ENCODE peak calls at places on chromosome X, in five cellular contexts. One of them, this sample, is unnamed.
A peak's percentile ranks its signal among the peaks of the same experiment; 100 is the strongest.

GRCh38 chrX:38561951-38562719 is 793 bp downstream of the TSPAN7 start:
- DNase-seq in brain microvascular endothelial cell: no peak
- DNase-seq in foreskin fibroblast: peak; percentile 3
- DNase-seq in lower lobe of right lung: peak; percentile 44
- DNase-seq in AG09309: no peak
- DNase-seq in this sample: no peak

GRCh38 chrX:119067023-119067739 is 5.6 kb upstream of the CT47C1 start:
- DNase-seq in AG09309: peak; percentile 16
- DNase-seq in brain microvascular endothelial cell: peak; percentile 43
- DNase-seq in foreskin fibroblast: peak; percentile 78
- DNase-seq in lower lobe of right lung: peak; percentile 51
- DNase-seq in this sample: peak; percentile 21

GRCh38 chrX:100695302-100695701 is 36.6 kb downstream of the SYTL4 start:
- DNase-seq in lower lobe of right lung: no peak
- DNase-seq in AG09309: no peak
- DNase-seq in foreskin fibroblast: no peak
- DNase-seq in brain microvascular endothelial cell: no peak
- DNase-seq in this sample: no peak

GRCh38 chrX:97705936-97706335 is 822.2 kb downstream of the RPA4 start:
- DNase-seq in brain microvascular endothelial cell: no peak
- DNase-seq in lower lobe of right lung: no peak
- DNase-seq in foreskin fibroblast: no peak
- DNase-seq in AG09309: peak; percentile 17
- DNase-seq in this sample: no peak

GRCh38 chrX:150197388-150197787 is 165.7 kb upstream of the MAMLD1 start:
- DNase-seq in brain microvascular endothelial cell: no peak
- DNase-seq in AG09309: no peak
- DNase-seq in foreskin fibroblast: no peak
- DNase-seq in lower lobe of right lung: no peak
- DNase-seq in this sample: no peak

GRCh38 chrX:39336709-39337294 is 535.5 kb downstream of the MID1IP1 start:
- DNase-seq in brain microvascular endothelial cell: no peak
- DNase-seq in lower lobe of right lung: no peak
- DNase-seq in foreskin fibroblast: no peak
- DNase-seq in AG09309: no peak
- DNase-seq in this sample: no peak

GRCh38 chrX:131741103-131741581 is 197.3 kb downstream of the OR13H1 start:
- DNase-seq in AG09309: no peak
- DNase-seq in foreskin fibroblast: no peak
- DNase-seq in lower lobe of right lung: no peak
- DNase-seq in brain microvascular endothelial cell: peak; percentile 48
- DNase-seq in this sample: no peak

GRCh38 chrX:39150210-39150609 is 349.0 kb downstream of the MID1IP1 start:
- DNase-seq in AG09309: no peak
- DNase-seq in lower lobe of right lung: no peak
- DNase-seq in brain microvascular endothelial cell: no peak
- DNase-seq in foreskin fibroblast: no peak
- DNase-seq in this sample: no peak

GRCh38 chrX:71994601-71995000 is 84.0 kb downstream of the NHSL2 start:
- DNase-seq in brain microvascular endothelial cell: no peak
- DNase-seq in AG09309: no peak
- DNase-seq in foreskin fibroblast: no peak
- DNase-seq in lower lobe of right lung: no peak
- DNase-seq in this sample: no peak

GRCh38 chrX:50704360-50704759 is 109.6 kb downstream of the SHROOM4 start:
- DNase-seq in brain microvascular endothelial cell: no peak
- DNase-seq in foreskin fibroblast: no peak
- DNase-seq in AG09309: no peak
- DNase-seq in lower lobe of right lung: no peak
- DNase-seq in this sample: no peak

GRCh38 chrX:31658360-31658759 is 586.5 kb upstream of the FTHL17 start:
- DNase-seq in brain microvascular endothelial cell: no peak
- DNase-seq in foreskin fibroblast: peak; percentile 20
- DNase-seq in lower lobe of right lung: no peak
- DNase-seq in AG09309: peak; percentile 7
- DNase-seq in this sample: no peak

GRCh38 chrX:95058815-95059214 is 1384.8 kb downstream of the FAM133A start:
- DNase-seq in foreskin fibroblast: peak; percentile 57
- DNase-seq in AG09309: peak; percentile 33
- DNase-seq in lower lobe of right lung: no peak
- DNase-seq in brain microvascular endothelial cell: no peak
- DNase-seq in this sample: no peak

GRCh38 chrX:110015027-110015426 is 12.1 kb downstream of the TMEM164 start:
- DNase-seq in foreskin fibroblast: no peak
- DNase-seq in AG09309: no peak
- DNase-seq in brain microvascular endothelial cell: no peak
- DNase-seq in lower lobe of right lung: no peak
- DNase-seq in this sample: no peak

GRCh38 chrX:17007134-17007768 is 60.8 kb downstream of the REPS2 start:
- DNase-seq in foreskin fibroblast: peak; percentile 43
- DNase-seq in brain microvascular endothelial cell: no peak
- DNase-seq in lower lobe of right lung: no peak
- DNase-seq in AG09309: no peak
- DNase-seq in this sample: no peak

GRCh38 chrX:109475174-109475891 is 6.6 kb downstream of the GUCY2F start:
- DNase-seq in brain microvascular endothelial cell: peak; percentile 53
- DNase-seq in foreskin fibroblast: peak; percentile 74
- DNase-seq in AG09309: no peak
- DNase-seq in lower lobe of right lung: no peak
- DNase-seq in this sample: no peak

GRCh38 chrX:29229802-29230201 is 642.6 kb downstream of the IL1RAPL1 start:
- DNase-seq in brain microvascular endothelial cell: no peak
- DNase-seq in lower lobe of right lung: no peak
- DNase-seq in AG09309: no peak
- DNase-seq in foreskin fibroblast: peak; percentile 13
- DNase-seq in this sample: no peak

GRCh38 chrX:29233592-29234179 is 646.4 kb downstream of the IL1RAPL1 start:
- DNase-seq in foreskin fibroblast: no peak
- DNase-seq in AG09309: no peak
- DNase-seq in lower lobe of right lung: peak; percentile 36
- DNase-seq in brain microvascular endothelial cell: no peak
- DNase-seq in this sample: no peak

DNA sequence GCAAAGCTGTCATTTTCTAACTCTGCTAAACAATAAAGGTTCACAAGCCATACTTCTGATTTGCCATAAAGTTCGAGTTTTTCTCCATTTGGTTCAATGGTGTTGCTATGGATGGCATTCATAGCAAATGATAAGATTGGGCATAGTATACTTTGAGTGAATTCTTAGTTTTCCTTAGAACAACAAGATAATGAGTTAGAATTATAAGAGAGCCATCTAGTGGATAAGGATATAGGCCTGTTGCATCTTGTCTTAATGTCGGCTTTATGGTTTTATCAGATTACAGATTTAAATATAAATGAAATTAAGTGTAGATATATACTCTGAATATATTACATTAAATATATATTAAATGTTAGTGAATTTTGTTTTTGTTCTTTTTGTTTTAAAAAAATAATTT is 644.6 kb downstream of the IL1RAPL1 start:
- DNase-seq in AG09309: no peak
- DNase-seq in lower lobe of right lung: no peak
- DNase-seq in brain microvascular endothelial cell: no peak
- DNase-seq in foreskin fibroblast: peak; percentile 2
- DNase-seq in this sample: no peak
- TF ChIP-seq CTCF in AG09309: no peak
- TF ChIP-seq CTCF in lower lobe of right lung: no peak
- TF ChIP-seq CTCF in brain microvascular endothelial cell: peak; percentile 18
- TF ChIP-seq CTCF in foreskin fibroblast: peak; percentile 14
- TF ChIP-seq CTCF in this sample: peak; percentile 4

DNA sequence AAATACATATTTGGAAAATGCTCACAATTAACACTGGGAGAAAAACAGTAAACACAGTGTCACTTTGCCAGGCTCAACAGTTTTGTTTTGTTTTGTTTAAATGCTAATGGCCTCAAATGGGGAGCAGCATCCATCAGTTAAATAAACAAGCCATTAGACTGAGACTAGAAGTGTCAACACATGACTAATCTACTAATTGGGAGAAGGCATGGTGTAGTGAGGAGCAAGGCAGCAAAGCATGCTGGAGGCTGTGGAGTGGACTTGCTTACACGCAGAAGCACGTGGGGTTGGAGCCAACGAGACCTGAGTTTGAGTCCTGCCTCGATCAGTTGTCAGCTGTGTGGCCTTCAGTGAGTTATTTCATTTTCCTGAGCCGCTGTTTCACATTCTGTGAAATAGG is 29.0 kb downstream of the UTP14A start:
- DNase-seq in brain microvascular endothelial cell: no peak
- DNase-seq in AG09309: no peak
- DNase-seq in foreskin fibroblast: no peak
- DNase-seq in lower lobe of right lung: no peak
- DNase-seq in this sample: no peak
- H3K4me3 ChIP-seq in brain microvascular endothelial cell: no peak overlapping the region
- H3K4me3 ChIP-seq in AG09309: no peak overlapping the region
- H3K4me3 ChIP-seq in foreskin fibroblast: no peak overlapping the region
- H3K4me3 ChIP-seq in lower lobe of right lung: no peak overlapping the region
- H3K4me3 ChIP-seq in this sample: no peak overlapping the region

GRCh38 chrX:54807524-54808108 is at the start of gene MAGED2:
- DNase-seq in brain microvascular endothelial cell: no peak
- DNase-seq in lower lobe of right lung: no peak
- DNase-seq in foreskin fibroblast: peak; percentile 55
- DNase-seq in AG09309: no peak
- DNase-seq in this sample: no peak
- TF ChIP-seq CTCF in brain microvascular endothelial cell: no peak
- TF ChIP-seq CTCF in lower lobe of right lung: no peak
- TF ChIP-seq CTCF in foreskin fibroblast: no peak
- TF ChIP-seq CTCF in AG09309: no peak
- TF ChIP-seq CTCF in this sample: no peak

DNA sequence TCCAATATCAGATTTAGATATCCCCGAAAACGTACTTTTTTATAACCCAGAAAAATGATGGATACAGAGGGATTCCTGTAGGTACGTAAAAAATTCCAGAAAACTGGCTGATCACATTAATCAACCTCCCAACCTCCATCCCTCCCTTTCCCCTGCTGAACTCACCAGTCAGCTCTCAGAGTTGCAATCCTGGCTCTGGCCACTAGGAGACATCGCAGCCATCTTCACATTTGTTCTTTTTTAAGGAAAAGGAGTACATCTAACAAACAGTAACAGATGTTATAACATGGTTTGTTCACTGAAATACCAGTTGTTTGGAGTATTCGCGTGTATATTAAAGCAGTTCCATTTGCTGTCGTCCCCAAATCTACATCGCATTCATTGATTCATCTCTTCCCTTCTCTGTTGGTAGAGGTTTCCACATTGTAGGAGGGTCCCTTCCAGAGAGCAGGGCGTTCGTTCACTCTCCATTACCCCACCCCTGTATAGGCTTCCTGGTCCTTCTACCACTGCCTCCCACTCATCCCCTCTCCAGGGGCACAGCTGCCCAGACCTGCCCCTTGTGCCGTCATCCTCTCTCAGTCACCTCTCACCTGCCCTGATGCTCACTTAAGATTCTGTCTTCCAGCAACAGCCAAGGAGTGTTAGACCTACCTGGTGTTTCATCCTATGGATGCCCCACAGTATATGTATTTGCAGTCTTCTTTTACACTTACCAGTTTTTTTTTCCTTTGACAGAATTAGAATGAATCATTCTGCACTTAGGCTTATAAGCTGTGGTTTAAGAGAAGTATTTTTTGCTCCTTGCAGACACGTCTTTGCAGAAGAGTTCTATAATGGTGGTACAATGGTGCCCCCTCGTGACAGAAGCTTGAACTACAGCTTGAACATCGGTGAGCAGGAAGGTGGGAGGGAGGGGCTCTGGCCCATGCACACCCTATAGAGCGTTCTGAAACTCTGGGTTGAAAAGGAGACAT is 36.8 kb upstream of the RAB40AL start:
- DNase-seq in lower lobe of right lung: peak; percentile 47
- DNase-seq in AG09309: peak; percentile 45
- DNase-seq in foreskin fibroblast: peak; percentile 76
- DNase-seq in brain microvascular endothelial cell: peak; percentile 80
- DNase-seq in this sample: peak; percentile 21
- H3K4me3 ChIP-seq in lower lobe of right lung: no peak overlapping the region
- H3K4me3 ChIP-seq in AG09309: no peak overlapping the region
- H3K4me3 ChIP-seq in foreskin fibroblast: no peak overlapping the region
- H3K4me3 ChIP-seq in brain microvascular endothelial cell: no peak overlapping the region
- H3K4me3 ChIP-seq in this sample: no peak overlapping the region

GRCh38 chrX:11423949-11424348 is 130.7 kb downstream of the AMELX start:
- DNase-seq in lower lobe of right lung: no peak
- DNase-seq in foreskin fibroblast: no peak
- DNase-seq in AG09309: no peak
- DNase-seq in brain microvascular endothelial cell: no peak
- DNase-seq in this sample: no peak
- TF ChIP-seq CTCF in lower lobe of right lung: no peak
- TF ChIP-seq CTCF in foreskin fibroblast: no peak
- TF ChIP-seq CTCF in AG09309: no peak
- TF ChIP-seq CTCF in brain microvascular endothelial cell: no peak
- TF ChIP-seq CTCF in this sample: no peak

GRCh38 chrX:129981752-129982299 is 609 bp upstream of the BCORL1 start:
- DNase-seq in brain microvascular endothelial cell: no peak
- DNase-seq in lower lobe of right lung: no peak
- DNase-seq in foreskin fibroblast: no peak
- DNase-seq in AG09309: no peak
- DNase-seq in this sample: no peak
- H3K4me3 ChIP-seq in brain microvascular endothelial cell: peak overlapping the region; percentile 55
- H3K4me3 ChIP-seq in lower lobe of right lung: no peak overlapping the region
- H3K4me3 ChIP-seq in foreskin fibroblast: peak overlapping the region; percentile 66
- H3K4me3 ChIP-seq in AG09309: no peak overlapping the region
- H3K4me3 ChIP-seq in this sample: no peak overlapping the region

GRCh38 chrX:115968436-115969252 is 201.9 kb upstream of the AGTR2 start:
- DNase-seq in lower lobe of right lung: peak; percentile 62
- DNase-seq in foreskin fibroblast: peak; percentile 60
- DNase-seq in AG09309: no peak
- DNase-seq in brain microvascular endothelial cell: no peak
- DNase-seq in this sample: no peak
- TF ChIP-seq CTCF in lower lobe of right lung: no peak
- TF ChIP-seq CTCF in foreskin fibroblast: no peak
- TF ChIP-seq CTCF in AG09309: no peak
- TF ChIP-seq CTCF in brain microvascular endothelial cell: peak; percentile 25
- TF ChIP-seq CTCF in this sample: peak; percentile 16